ENCODE peak calls at places on chromosomes 5 and 9, in eight cellular contexts. X is sigmoid colon, W is HCT116, O is stomach, R is lower lobe of right lung, L is IMR-90, C is cardiac muscle cell, Y is AG04450. N is an unnamed sample. For H3K9me3 and H3K27me3, the result is how much of the 10 kb centered on the place peaks cover.

GRCh38 chr5:124492444-124493224 is 253.8 kb downstream of the ZNF608 start:
- DNase-seq in C (no peak), L (no peak), W (no peak), R (no peak), Y (no peak), O (no peak), X (no peak), N (no peak)

GRCh38 chr5:14243768-14244167 is 100.6 kb downstream of the TRIO start:
- DNase-seq in R (no peak), W (no peak), C (no peak), X (no peak), O (no peak), L (no peak), Y (no peak), N (no peak)

GRCh38 chr9:94826644-94827410 is 100.3 kb downstream of the AOPEP start:
- DNase-seq in W (no peak), Y (no peak), L (no peak), C (no peak), X (no peak), O (no peak), R (no peak), N (no peak)

GRCh38 chr9:134689320-134690181 is 47.9 kb downstream of the COL5A1 start:
- DNase-seq in O (peak), C (peak), W (peak), L (peak), R (peak), Y (peak), X (peak), N (no peak)

GRCh38 chr9:100082786-100083185 is 16.0 kb downstream of the ERP44 start:
- DNase-seq in X (no peak), R (no peak), L (peak), C (peak), W (no peak), Y (no peak), O (no peak), N (no peak)

GRCh38 chr5:36734422-36734821 is 128.0 kb downstream of the SLC1A3 start:
- DNase-seq in W (no peak), L (peak), O (no peak), C (peak), X (no peak), R (no peak), Y (no peak), N (no peak)

GRCh38 chr9:22342489-22343217 is 104.0 kb upstream of the DMRTA1 start:
- DNase-seq in O (no peak), X (no peak), C (peak), L (peak), Y (no peak), W (no peak), R (no peak), N (no peak)

GRCh38 chr5:151706906-151707305 is 20.2 kb upstream of the SPARC start:
- DNase-seq in X (no peak), W (no peak), L (peak), R (no peak), O (no peak), C (no peak), Y (no peak), N (no peak)

GRCh38 chr9:5563417-5563815 is 53.1 kb downstream of the PDCD1LG2 start:
- DNase-seq in W (no peak), X (no peak), R (no peak), C (no peak), L (no peak), Y (no peak), O (no peak), N (no peak)

DNA sequence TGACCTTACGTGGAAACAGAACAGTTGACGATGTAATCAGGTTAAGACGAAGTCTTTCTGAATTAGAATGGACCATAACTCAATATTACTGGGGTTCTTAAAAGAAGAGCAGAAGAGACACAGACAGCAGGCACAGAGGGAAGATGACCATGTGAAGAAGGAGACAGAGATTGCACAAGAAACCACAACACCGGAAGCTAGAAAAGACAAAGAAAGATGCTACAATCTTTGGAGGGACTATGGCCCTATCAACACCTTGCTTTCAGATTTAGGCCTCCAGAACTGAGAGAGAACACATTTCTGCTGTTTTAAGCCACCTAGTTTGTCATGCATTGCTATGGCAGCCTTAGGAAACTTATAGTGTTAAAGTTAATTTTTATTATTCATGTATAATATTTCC is 27.1 kb downstream of the CDH9 start:
- DNase-seq in L (no peak), Y (no peak), R (no peak), C (no peak), O (no peak), W (no peak), X (no peak), N (no peak)
- H3K9me3 ChIP-seq in L (under half), Y (under half), R (under half), C (under half), O (under half), W (under half), X (under half), N (under half)

GRCh38 chr5:178247481-178248456 is 15.2 kb upstream of the PHYKPL start:
- DNase-seq in C (no peak), R (no peak), W (no peak), X (no peak), O (no peak), Y (no peak), L (no peak), N (peak)
- H3K27me3 ChIP-seq in C (under half), R (under half), W (under half), X (under half), O (under half), Y (under half), L (under half), N (under half)

GRCh38 chr5:128559300-128560297 is 21.6 kb upstream of the FBN2 start:
- DNase-seq in W (no peak), O (no peak), R (no peak), Y (no peak), X (no peak), C (no peak), L (peak), N (no peak)
- H3K4me3 ChIP-seq in W (no peak), O (no peak), R (no peak), Y (no peak), X (no peak), C (no peak), L (no peak), N (no peak)

GRCh38 chr5:117713585-117714198 is 1139.1 kb upstream of the SEMA6A start:
- DNase-seq in Y (no peak), L (no peak), W (peak), R (no peak), X (no peak), O (no peak), C (peak), N (no peak)
- H3K9me3 ChIP-seq in Y (under half), L (under half), W (under half), R (under half), X (under half), O (under half), C (under half), N (under half)

N was measured in CD8-positive, alpha-beta T cell.